ENCODE peak calls at places on chromosomes 3 and 15, in eight cellular contexts. S is fibroblast of lung, H is endodermal cell, F is lower lobe of right lung, W is kidney, G is mesendoderm, L is heart left ventricle, I is SJSA1. V is an unnamed sample. For H3K4me1, the result is how much of the 10 kb centered on the place peaks cover.

GRCh38 chr3:184560992-184561328 is 625 bp upstream of the EPHB3 start:
- DNase-seq in S (no peak), H (no peak), F (peak), W (no peak), G (no peak), L (peak), I (no peak), V (no peak)

GRCh38 chr15:33234019-33234418 is 39.5 kb upstream of the FMN1 start:
- DNase-seq in S (peak), H (no peak), F (no peak), W (no peak), G (peak), L (no peak), I (peak), V (peak)

GRCh38 chr15:70074380-70074779 is 23.3 kb downstream of the TLE3 start:
- DNase-seq in S (no peak), H (no peak), F (no peak), W (peak), G (no peak), L (peak), I (no peak), V (no peak)

GRCh38 chr15:25543156-25543555 is 104.3 kb upstream of the UBE3A start:
- DNase-seq in S (peak), H (no peak), F (no peak), W (no peak), G (no peak), L (no peak), I (no peak), V (peak)

GRCh38 chr3:59559721-59560514 is 510.1 kb upstream of the CFAP20DC start:
- DNase-seq in S (peak), H (no peak), F (no peak), W (no peak), G (peak), L (no peak), I (peak), V (no peak)

GRCh38 chr3:169780738-169781137 is 7.5 kb downstream of the MYNN start:
- DNase-seq in S (no peak), H (no peak), F (no peak), W (no peak), G (no peak), L (no peak), I (no peak), V (peak)

GRCh38 chr3:138593488-138594149 is 441 bp downstream of the CEP70 start:
- DNase-seq in S (no peak), H (peak), F (no peak), W (no peak), G (peak), L (no peak), I (no peak), V (peak)

GRCh38 chr15:51132384-51133139 is 37.9 kb upstream of the TNFAIP8L3 start:
- DNase-seq in S (peak), H (peak), F (no peak), W (no peak), G (peak), L (no peak), I (peak), V (no peak)

GRCh38 chr3:116444819-116445290 is 432 bp downstream of the LSAMP start:
- DNase-seq in S (no peak), H (peak), F (no peak), W (peak), G (no peak), L (no peak), I (no peak), V (no peak)

GRCh38 chr15:59896652-59897051 is 107.5 kb upstream of the FOXB1 start:
- DNase-seq in S (no peak), H (no peak), F (no peak), W (no peak), G (no peak), L (no peak), I (no peak), V (no peak)

GRCh38 chr3:77524467-77524866 is 484.6 kb downstream of the ROBO2 start:
- DNase-seq in S (no peak), H (no peak), F (no peak), W (no peak), G (peak), L (no peak), I (no peak), V (no peak)

GRCh38 chr15:80878867-80879250 is 99.7 kb downstream of the CEMIP start:
- DNase-seq in S (no peak), H (no peak), F (no peak), W (no peak), G (no peak), L (no peak), I (no peak), V (no peak)

GRCh38 chr15:90818251-90819210 is 49.9 kb upstream of the FURIN start:
- DNase-seq in S (no peak), H (peak), F (peak), W (no peak), G (peak), L (peak), I (no peak), V (no peak)

GRCh38 chr3:159907828-159908227 is 80.8 kb upstream of the IL12A start:
- DNase-seq in S (no peak), H (no peak), F (no peak), W (no peak), G (no peak), L (no peak), I (no peak), V (no peak)

GRCh38 chr3:149342413-149343340 is 9.2 kb upstream of the TM4SF18 start:
- DNase-seq in S (peak), H (no peak), F (no peak), W (no peak), G (no peak), L (no peak), I (peak), V (no peak)

GRCh38 chr3:138974467-138974866 is 27.4 kb downstream of the FOXL2NB start:
- DNase-seq in S (no peak), H (no peak), F (no peak), W (no peak), G (no peak), L (no peak), I (no peak), V (no peak)

GRCh38 chr3:13706451-13706850 is 157.5 kb downstream of the FBLN2 start:
- DNase-seq in S (no peak), H (no peak), F (no peak), W (peak), G (no peak), L (no peak), I (no peak), V (no peak)

GRCh38 chr15:29888651-29889050 is 66.4 kb upstream of the TJP1 start:
- DNase-seq in S (peak), H (peak), F (no peak), W (no peak), G (peak), L (no peak), I (peak), V (no peak)

GRCh38 chr3:106711650-106712049 is 665.6 kb upstream of the CCDC54 start:
- DNase-seq in S (peak), H (no peak), F (no peak), W (no peak), G (no peak), L (no peak), I (peak), V (no peak)

GRCh38 chr3:42961633-42962032 is 17.5 kb upstream of the GASK1A start:
- DNase-seq in S (peak), H (peak), F (no peak), W (no peak), G (peak), L (no peak), I (peak), V (peak)

GRCh38 chr3:151395806-151396205 is 11.3 kb upstream of the P2RY12 start:
- DNase-seq in S (peak), H (no peak), F (no peak), W (no peak), G (no peak), L (no peak), I (peak), V (no peak)

DNA sequence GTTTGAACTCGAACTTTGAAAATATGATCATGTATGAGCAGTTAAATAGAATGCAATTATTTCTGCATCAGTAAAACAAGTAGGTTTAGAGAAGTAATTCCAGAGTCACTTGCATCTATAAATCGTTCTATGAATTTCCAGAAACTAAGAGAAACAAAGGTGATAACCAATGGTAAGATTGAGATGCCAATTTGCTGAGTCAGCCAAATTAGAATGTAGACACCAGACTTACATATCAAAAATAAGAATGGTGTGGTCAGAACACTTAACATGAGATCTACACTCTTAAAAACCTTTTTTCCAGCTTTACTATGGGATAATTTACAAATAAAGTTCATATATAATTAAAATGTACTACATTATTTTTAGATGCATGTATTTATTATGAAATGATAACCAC is 1435.9 kb downstream of the OTOL1 start:
- DNase-seq in S (no peak), H (no peak), F (no peak), W (no peak), G (no peak), L (no peak), I (no peak), V (no peak)
- H3K27ac ChIP-seq in S (no peak), H (no peak), F (no peak), W (no peak), G (no peak), L (no peak), I (no peak), V (no peak)

GRCh38 chr15:38895326-38896282 is 331.0 kb upstream of the RASGRP1 start:
- DNase-seq in S (peak), H (no peak), F (no peak), W (no peak), G (no peak), L (no peak), I (peak), V (no peak)
- H3K4me1 ChIP-seq in S (under half), H (under half), F (under half), W (under half), G (under half), L (under half), I (half or more), V (under half)

GRCh38 chr15:74784854-74785715 is 3.2 kb downstream of the CSK start:
- DNase-seq in S (no peak), H (no peak), F (no peak), W (no peak), G (no peak), L (no peak), I (no peak), V (no peak)

GRCh38 chr15:74788042-74788715 is 6.3 kb downstream of the CSK start:
- DNase-seq in S (no peak), H (no peak), F (no peak), W (no peak), G (no peak), L (no peak), I (no peak), V (no peak)

GRCh38 chr15:74787251-74788041 is 5.6 kb downstream of the CSK start:
- DNase-seq in S (peak), H (peak), F (peak), W (peak), G (peak), L (peak), I (peak), V (peak)

GRCh38 chr15:74785716-74786032 is 3.8 kb downstream of the CSK start:
- DNase-seq in S (no peak), H (no peak), F (no peak), W (peak), G (no peak), L (no peak), I (no peak), V (no peak)

GRCh38 chr15:74786659-74787165 is 4.8 kb downstream of the CSK start:
- DNase-seq in S (no peak), H (no peak), F (no peak), W (peak), G (no peak), L (no peak), I (no peak), V (no peak)
- H3K4me3 ChIP-seq in S (no peak), H (no peak), F (peak), W (no peak), G (no peak), L (no peak), I (no peak), V (no peak)

DNA sequence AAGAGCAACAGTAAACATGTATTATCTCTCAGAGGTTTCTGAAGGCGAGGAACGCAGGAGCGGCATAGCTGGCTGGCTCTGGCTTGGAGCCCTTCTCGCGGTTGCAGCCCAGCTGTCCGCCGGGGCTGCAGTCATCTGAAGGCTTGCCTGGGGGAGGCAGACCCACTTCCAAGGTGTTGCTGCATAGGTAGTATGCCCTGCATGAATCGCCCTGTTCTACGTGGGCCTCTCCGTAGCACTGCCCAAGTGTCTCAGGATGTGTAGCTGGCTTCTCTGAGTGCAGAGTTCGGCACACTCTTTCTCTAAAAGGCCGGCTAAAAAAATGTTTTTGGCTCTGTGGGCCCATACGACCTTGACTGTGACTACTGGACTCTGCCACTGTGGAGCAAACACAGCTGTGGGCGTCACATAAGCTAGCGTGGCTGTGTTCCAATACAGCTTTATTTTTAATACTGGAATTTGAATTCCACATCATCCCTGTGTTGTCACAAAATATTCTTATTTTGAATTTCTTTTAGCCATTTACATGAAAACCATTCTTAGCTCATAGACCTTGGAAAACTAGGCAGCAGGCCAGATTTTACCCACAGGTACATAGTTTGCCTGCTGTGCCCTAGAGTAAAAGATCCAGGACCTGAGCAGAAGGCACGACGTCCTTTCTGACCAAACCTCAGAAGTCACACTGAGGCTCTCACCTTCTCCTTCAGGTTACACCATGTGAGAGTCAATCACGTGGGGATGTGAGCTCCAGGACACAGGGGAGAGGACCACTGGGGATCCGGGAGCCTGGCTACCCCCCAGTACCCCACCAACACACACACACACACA is 55.9 kb downstream of the PGPEP1L start:
- DNase-seq in S (no peak), H (peak), F (no peak), W (no peak), G (no peak), L (no peak), I (no peak), V (no peak)
- H3K27ac ChIP-seq in S (no peak), H (no peak), F (no peak), W (peak), G (no peak), L (peak), I (no peak), V (peak)

GRCh38 chr3:177181418-177181817 is 15.9 kb downstream of the TBL1XR1 start:
- DNase-seq in S (no peak), H (no peak), F (no peak), W (no peak), G (no peak), L (no peak), I (no peak), V (no peak)
- H3K4me1 ChIP-seq in S (under half), H (under half), F (under half), W (under half), G (under half), L (under half), I (under half), V (under half)

GRCh38 chr3:155334897-155335883 is 41.7 kb upstream of the STRIT1 start:
- DNase-seq in S (no peak), H (no peak), F (no peak), W (no peak), G (peak), L (no peak), I (no peak), V (no peak)

GRCh38 chr3:155335955-155336354 is 42.5 kb upstream of the STRIT1 start:
- DNase-seq in S (no peak), H (no peak), F (no peak), W (no peak), G (no peak), L (no peak), I (no peak), V (no peak)

GRCh38 chr3:155332668-155333160 is 39.2 kb upstream of the STRIT1 start:
- DNase-seq in S (no peak), H (no peak), F (no peak), W (no peak), G (no peak), L (no peak), I (no peak), V (no peak)

GRCh38 chr3:155330356-155330755 is 36.9 kb upstream of the STRIT1 start:
- DNase-seq in S (no peak), H (no peak), F (no peak), W (no peak), G (no peak), L (no peak), I (no peak), V (no peak)

GRCh38 chr3:155334215-155334896 is 40.9 kb upstream of the STRIT1 start:
- DNase-seq in S (no peak), H (no peak), F (no peak), W (no peak), G (no peak), L (no peak), I (no peak), V (no peak)
- H3K4me3 ChIP-seq in S (no peak), H (no peak), F (no peak), W (no peak), G (no peak), L (no peak), I (no peak), V (no peak)

DNA sequence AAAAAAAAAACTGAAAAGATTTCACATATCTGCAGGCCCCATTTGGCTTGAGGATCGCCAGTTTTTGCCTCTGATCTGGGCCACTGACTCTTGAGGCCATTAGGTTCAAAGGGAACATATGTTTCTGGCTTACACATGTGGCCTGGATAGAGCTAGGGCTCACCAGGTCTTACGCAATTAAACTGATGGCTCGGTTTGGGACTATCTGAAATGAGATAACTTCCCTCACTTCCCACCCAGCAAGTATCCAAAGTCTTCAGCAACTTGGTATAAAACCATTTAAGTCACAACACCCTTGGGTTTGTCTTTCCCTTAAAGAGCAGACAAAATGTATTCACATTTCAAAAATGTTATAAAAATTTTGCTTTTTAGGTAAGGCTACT is 36.3 kb downstream of the LRIG1 start:
- DNase-seq in S (peak), H (no peak), F (no peak), W (no peak), G (peak), L (no peak), I (no peak), V (no peak)
- H3K27ac ChIP-seq in S (no peak), H (no peak), F (no peak), W (no peak), G (no peak), L (no peak), I (no peak), V (no peak)

DNA sequence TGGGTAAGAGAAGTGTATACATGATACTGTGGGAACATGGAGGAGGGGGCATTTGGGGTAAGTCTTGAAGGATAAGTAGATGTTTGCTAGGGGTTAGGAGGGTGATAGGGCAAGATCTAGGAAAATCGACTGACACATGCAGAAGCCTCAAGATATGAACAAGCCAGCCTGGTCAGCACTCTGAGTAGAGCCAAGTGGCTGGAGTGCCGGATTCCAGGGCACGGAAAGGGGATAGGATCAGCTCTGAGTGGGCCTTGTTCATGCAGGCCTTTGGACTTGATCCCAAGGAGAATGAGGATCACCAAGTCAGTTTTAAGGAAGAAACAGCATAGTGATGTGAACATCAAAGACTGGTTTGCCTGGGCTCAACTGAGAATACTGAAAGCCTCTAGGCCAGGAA is 24.3 kb upstream of the MANF start:
- DNase-seq in S (no peak), H (no peak), F (no peak), W (no peak), G (no peak), L (no peak), I (no peak), V (no peak)
- H3K4me1 ChIP-seq in S (under half), H (under half), F (under half), W (under half), G (under half), L (under half), I (under half), V (under half)